ENCODE peak calls at places on chromosomes 2 and 18, in six cellular contexts. One of them, this sample, is unnamed.

GRCh38 chr2:112642961-112643360 is 2.8 kb upstream of the SLC20A1 start:
- DNase-seq in activated CD8-positive, alpha-beta T cell treated with anti-CD3 and anti-CD28 coated beads, Interleukin-2, amount 10 ng/mL, durations not matched to agents 7 days and 5 days: no peak
- DNase-seq in CD4-positive, CD25-positive, alpha-beta regulatory T cell: no peak
- DNase-seq in left colon: no peak
- DNase-seq in KBM-7: no peak
- DNase-seq in activated naive CD8-positive, alpha-beta T cell treated with anti-CD3 and anti-CD28 coated beads, Interleukin-2, amount 50 U/mL, for 24 hours: no peak
- DNase-seq in this sample: no peak

GRCh38 chr2:168848220-168848619 is 42.0 kb downstream of the SPC25 start:
- DNase-seq in activated CD8-positive, alpha-beta T cell treated with anti-CD3 and anti-CD28 coated beads, Interleukin-2, amount 10 ng/mL, durations not matched to agents 7 days and 5 days: no peak
- DNase-seq in CD4-positive, CD25-positive, alpha-beta regulatory T cell: no peak
- DNase-seq in left colon: no peak
- DNase-seq in KBM-7: no peak
- DNase-seq in activated naive CD8-positive, alpha-beta T cell treated with anti-CD3 and anti-CD28 coated beads, Interleukin-2, amount 50 U/mL, for 24 hours: no peak
- DNase-seq in this sample: peak

GRCh38 chr2:120741514-120742448 is 6.1 kb downstream of the GLI2 start:
- DNase-seq in activated CD8-positive, alpha-beta T cell treated with anti-CD3 and anti-CD28 coated beads, Interleukin-2, amount 10 ng/mL, durations not matched to agents 7 days and 5 days: no peak
- DNase-seq in CD4-positive, CD25-positive, alpha-beta regulatory T cell: no peak
- DNase-seq in left colon: no peak
- DNase-seq in KBM-7: no peak
- DNase-seq in activated naive CD8-positive, alpha-beta T cell treated with anti-CD3 and anti-CD28 coated beads, Interleukin-2, amount 50 U/mL, for 24 hours: no peak
- DNase-seq in this sample: no peak

GRCh38 chr2:28291811-28292455 is 100.7 kb upstream of the FOSL2 start:
- DNase-seq in activated CD8-positive, alpha-beta T cell treated with anti-CD3 and anti-CD28 coated beads, Interleukin-2, amount 10 ng/mL, durations not matched to agents 7 days and 5 days: no peak
- DNase-seq in CD4-positive, CD25-positive, alpha-beta regulatory T cell: no peak
- DNase-seq in left colon: no peak
- DNase-seq in KBM-7: no peak
- DNase-seq in activated naive CD8-positive, alpha-beta T cell treated with anti-CD3 and anti-CD28 coated beads, Interleukin-2, amount 50 U/mL, for 24 hours: no peak
- DNase-seq in this sample: no peak

GRCh38 chr2:9336534-9337354 is 86.6 kb downstream of the ITGB1BP1 start:
- DNase-seq in activated CD8-positive, alpha-beta T cell treated with anti-CD3 and anti-CD28 coated beads, Interleukin-2, amount 10 ng/mL, durations not matched to agents 7 days and 5 days: no peak
- DNase-seq in CD4-positive, CD25-positive, alpha-beta regulatory T cell: no peak
- DNase-seq in left colon: peak
- DNase-seq in KBM-7: no peak
- DNase-seq in activated naive CD8-positive, alpha-beta T cell treated with anti-CD3 and anti-CD28 coated beads, Interleukin-2, amount 50 U/mL, for 24 hours: no peak
- DNase-seq in this sample: peak

GRCh38 chr2:235149736-235150135 is 197.9 kb downstream of the SH3BP4 start:
- DNase-seq in activated CD8-positive, alpha-beta T cell treated with anti-CD3 and anti-CD28 coated beads, Interleukin-2, amount 10 ng/mL, durations not matched to agents 7 days and 5 days: no peak
- DNase-seq in CD4-positive, CD25-positive, alpha-beta regulatory T cell: no peak
- DNase-seq in left colon: peak
- DNase-seq in KBM-7: no peak
- DNase-seq in activated naive CD8-positive, alpha-beta T cell treated with anti-CD3 and anti-CD28 coated beads, Interleukin-2, amount 50 U/mL, for 24 hours: no peak
- DNase-seq in this sample: no peak

GRCh38 chr2:115163572-115163971 is 721.1 kb downstream of the DPP10 start:
- DNase-seq in activated CD8-positive, alpha-beta T cell treated with anti-CD3 and anti-CD28 coated beads, Interleukin-2, amount 10 ng/mL, durations not matched to agents 7 days and 5 days: no peak
- DNase-seq in CD4-positive, CD25-positive, alpha-beta regulatory T cell: no peak
- DNase-seq in left colon: no peak
- DNase-seq in KBM-7: no peak
- DNase-seq in activated naive CD8-positive, alpha-beta T cell treated with anti-CD3 and anti-CD28 coated beads, Interleukin-2, amount 50 U/mL, for 24 hours: no peak
- DNase-seq in this sample: no peak

GRCh38 chr2:67783026-67783425 is 279.8 kb downstream of the C1D start:
- DNase-seq in activated CD8-positive, alpha-beta T cell treated with anti-CD3 and anti-CD28 coated beads, Interleukin-2, amount 10 ng/mL, durations not matched to agents 7 days and 5 days: no peak
- DNase-seq in CD4-positive, CD25-positive, alpha-beta regulatory T cell: no peak
- DNase-seq in left colon: no peak
- DNase-seq in KBM-7: no peak
- DNase-seq in activated naive CD8-positive, alpha-beta T cell treated with anti-CD3 and anti-CD28 coated beads, Interleukin-2, amount 50 U/mL, for 24 hours: no peak
- DNase-seq in this sample: no peak

GRCh38 chr2:120722211-120722602 is 13.5 kb upstream of the GLI2 start:
- DNase-seq in activated CD8-positive, alpha-beta T cell treated with anti-CD3 and anti-CD28 coated beads, Interleukin-2, amount 10 ng/mL, durations not matched to agents 7 days and 5 days: no peak
- DNase-seq in CD4-positive, CD25-positive, alpha-beta regulatory T cell: no peak
- DNase-seq in left colon: no peak
- DNase-seq in KBM-7: no peak
- DNase-seq in activated naive CD8-positive, alpha-beta T cell treated with anti-CD3 and anti-CD28 coated beads, Interleukin-2, amount 50 U/mL, for 24 hours: no peak
- DNase-seq in this sample: no peak

GRCh38 chr2:186515376-186515775 is 29.3 kb downstream of the ZC3H15 start:
- DNase-seq in activated CD8-positive, alpha-beta T cell treated with anti-CD3 and anti-CD28 coated beads, Interleukin-2, amount 10 ng/mL, durations not matched to agents 7 days and 5 days: no peak
- DNase-seq in CD4-positive, CD25-positive, alpha-beta regulatory T cell: no peak
- DNase-seq in left colon: no peak
- DNase-seq in KBM-7: no peak
- DNase-seq in activated naive CD8-positive, alpha-beta T cell treated with anti-CD3 and anti-CD28 coated beads, Interleukin-2, amount 50 U/mL, for 24 hours: no peak
- DNase-seq in this sample: no peak

GRCh38 chr2:48144777-48145176 is 238.5 kb upstream of the FBXO11 start:
- DNase-seq in activated CD8-positive, alpha-beta T cell treated with anti-CD3 and anti-CD28 coated beads, Interleukin-2, amount 10 ng/mL, durations not matched to agents 7 days and 5 days: peak
- DNase-seq in CD4-positive, CD25-positive, alpha-beta regulatory T cell: peak
- DNase-seq in left colon: no peak
- DNase-seq in KBM-7: no peak
- DNase-seq in activated naive CD8-positive, alpha-beta T cell treated with anti-CD3 and anti-CD28 coated beads, Interleukin-2, amount 50 U/mL, for 24 hours: no peak
- DNase-seq in this sample: no peak

GRCh38 chr18:12861637-12862036 is 22.4 kb downstream of the PTPN2 start:
- DNase-seq in activated CD8-positive, alpha-beta T cell treated with anti-CD3 and anti-CD28 coated beads, Interleukin-2, amount 10 ng/mL, durations not matched to agents 7 days and 5 days: no peak
- DNase-seq in CD4-positive, CD25-positive, alpha-beta regulatory T cell: no peak
- DNase-seq in left colon: no peak
- DNase-seq in KBM-7: no peak
- DNase-seq in activated naive CD8-positive, alpha-beta T cell treated with anti-CD3 and anti-CD28 coated beads, Interleukin-2, amount 50 U/mL, for 24 hours: no peak
- DNase-seq in this sample: no peak

GRCh38 chr2:45469314-45470099 is 141.6 kb downstream of the SRBD1 start:
- DNase-seq in activated CD8-positive, alpha-beta T cell treated with anti-CD3 and anti-CD28 coated beads, Interleukin-2, amount 10 ng/mL, durations not matched to agents 7 days and 5 days: no peak
- DNase-seq in CD4-positive, CD25-positive, alpha-beta regulatory T cell: no peak
- DNase-seq in left colon: no peak
- DNase-seq in KBM-7: no peak
- DNase-seq in activated naive CD8-positive, alpha-beta T cell treated with anti-CD3 and anti-CD28 coated beads, Interleukin-2, amount 50 U/mL, for 24 hours: no peak
- DNase-seq in this sample: no peak

GRCh38 chr2:121196849-121197155 is 88.2 kb downstream of the TFCP2L1 start:
- DNase-seq in activated CD8-positive, alpha-beta T cell treated with anti-CD3 and anti-CD28 coated beads, Interleukin-2, amount 10 ng/mL, durations not matched to agents 7 days and 5 days: no peak
- DNase-seq in CD4-positive, CD25-positive, alpha-beta regulatory T cell: no peak
- DNase-seq in left colon: no peak
- DNase-seq in KBM-7: no peak
- DNase-seq in activated naive CD8-positive, alpha-beta T cell treated with anti-CD3 and anti-CD28 coated beads, Interleukin-2, amount 50 U/mL, for 24 hours: no peak
- DNase-seq in this sample: no peak

GRCh38 chr2:234580686-234581085 is 83.8 kb upstream of the ARL4C start:
- DNase-seq in activated CD8-positive, alpha-beta T cell treated with anti-CD3 and anti-CD28 coated beads, Interleukin-2, amount 10 ng/mL, durations not matched to agents 7 days and 5 days: no peak
- DNase-seq in CD4-positive, CD25-positive, alpha-beta regulatory T cell: no peak
- DNase-seq in left colon: no peak
- DNase-seq in KBM-7: no peak
- DNase-seq in activated naive CD8-positive, alpha-beta T cell treated with anti-CD3 and anti-CD28 coated beads, Interleukin-2, amount 50 U/mL, for 24 hours: no peak
- DNase-seq in this sample: no peak

GRCh38 chr18:51458861-51459260 is 261.4 kb upstream of the MEX3C start:
- DNase-seq in activated CD8-positive, alpha-beta T cell treated with anti-CD3 and anti-CD28 coated beads, Interleukin-2, amount 10 ng/mL, durations not matched to agents 7 days and 5 days: no peak
- DNase-seq in CD4-positive, CD25-positive, alpha-beta regulatory T cell: no peak
- DNase-seq in left colon: no peak
- DNase-seq in KBM-7: no peak
- DNase-seq in activated naive CD8-positive, alpha-beta T cell treated with anti-CD3 and anti-CD28 coated beads, Interleukin-2, amount 50 U/mL, for 24 hours: no peak
- DNase-seq in this sample: no peak

GRCh38 chr2:217065695-217066405 is 206.0 kb upstream of the TNP1 start:
- DNase-seq in activated CD8-positive, alpha-beta T cell treated with anti-CD3 and anti-CD28 coated beads, Interleukin-2, amount 10 ng/mL, durations not matched to agents 7 days and 5 days: no peak
- DNase-seq in CD4-positive, CD25-positive, alpha-beta regulatory T cell: no peak
- DNase-seq in left colon: no peak
- DNase-seq in KBM-7: no peak
- DNase-seq in activated naive CD8-positive, alpha-beta T cell treated with anti-CD3 and anti-CD28 coated beads, Interleukin-2, amount 50 U/mL, for 24 hours: no peak
- DNase-seq in this sample: no peak

GRCh38 chr2:189854152-189854551 is 69.9 kb downstream of the PMS1 start:
- DNase-seq in activated CD8-positive, alpha-beta T cell treated with anti-CD3 and anti-CD28 coated beads, Interleukin-2, amount 10 ng/mL, durations not matched to agents 7 days and 5 days: no peak
- DNase-seq in CD4-positive, CD25-positive, alpha-beta regulatory T cell: no peak
- DNase-seq in left colon: no peak
- DNase-seq in KBM-7: no peak
- DNase-seq in activated naive CD8-positive, alpha-beta T cell treated with anti-CD3 and anti-CD28 coated beads, Interleukin-2, amount 50 U/mL, for 24 hours: no peak
- DNase-seq in this sample: no peak

GRCh38 chr2:164430166-164430783 is 191.0 kb downstream of the GRB14 start:
- DNase-seq in activated CD8-positive, alpha-beta T cell treated with anti-CD3 and anti-CD28 coated beads, Interleukin-2, amount 10 ng/mL, durations not matched to agents 7 days and 5 days: no peak
- DNase-seq in CD4-positive, CD25-positive, alpha-beta regulatory T cell: peak
- DNase-seq in left colon: no peak
- DNase-seq in KBM-7: peak
- DNase-seq in activated naive CD8-positive, alpha-beta T cell treated with anti-CD3 and anti-CD28 coated beads, Interleukin-2, amount 50 U/mL, for 24 hours: no peak
- DNase-seq in this sample: no peak

GRCh38 chr18:10386956-10387355 is 67.5 kb upstream of the APCDD1 start:
- DNase-seq in activated CD8-positive, alpha-beta T cell treated with anti-CD3 and anti-CD28 coated beads, Interleukin-2, amount 10 ng/mL, durations not matched to agents 7 days and 5 days: no peak
- DNase-seq in CD4-positive, CD25-positive, alpha-beta regulatory T cell: no peak
- DNase-seq in left colon: no peak
- DNase-seq in KBM-7: no peak
- DNase-seq in activated naive CD8-positive, alpha-beta T cell treated with anti-CD3 and anti-CD28 coated beads, Interleukin-2, amount 50 U/mL, for 24 hours: no peak
- DNase-seq in this sample: no peak

GRCh38 chr2:78993518-78994148 is 31.9 kb upstream of the REG3G start:
- DNase-seq in activated CD8-positive, alpha-beta T cell treated with anti-CD3 and anti-CD28 coated beads, Interleukin-2, amount 10 ng/mL, durations not matched to agents 7 days and 5 days: no peak
- DNase-seq in CD4-positive, CD25-positive, alpha-beta regulatory T cell: no peak
- DNase-seq in left colon: no peak
- DNase-seq in KBM-7: no peak
- DNase-seq in activated naive CD8-positive, alpha-beta T cell treated with anti-CD3 and anti-CD28 coated beads, Interleukin-2, amount 50 U/mL, for 24 hours: no peak
- DNase-seq in this sample: no peak

GRCh38 chr2:38178556-38179419 is 102.8 kb upstream of the CYP1B1 start:
- DNase-seq in activated CD8-positive, alpha-beta T cell treated with anti-CD3 and anti-CD28 coated beads, Interleukin-2, amount 10 ng/mL, durations not matched to agents 7 days and 5 days: no peak
- DNase-seq in CD4-positive, CD25-positive, alpha-beta regulatory T cell: no peak
- DNase-seq in left colon: no peak
- DNase-seq in KBM-7: peak
- DNase-seq in activated naive CD8-positive, alpha-beta T cell treated with anti-CD3 and anti-CD28 coated beads, Interleukin-2, amount 50 U/mL, for 24 hours: no peak
- DNase-seq in this sample: no peak

GRCh38 chr2:240643811-240644150 is 18.5 kb downstream of the GPR35 start:
- DNase-seq in activated CD8-positive, alpha-beta T cell treated with anti-CD3 and anti-CD28 coated beads, Interleukin-2, amount 10 ng/mL, durations not matched to agents 7 days and 5 days: peak
- DNase-seq in CD4-positive, CD25-positive, alpha-beta regulatory T cell: no peak
- DNase-seq in left colon: no peak
- DNase-seq in KBM-7: no peak
- DNase-seq in activated naive CD8-positive, alpha-beta T cell treated with anti-CD3 and anti-CD28 coated beads, Interleukin-2, amount 50 U/mL, for 24 hours: no peak
- DNase-seq in this sample: no peak

GRCh38 chr2:124482551-124482950 is 457.5 kb downstream of the CNTNAP5 start:
- DNase-seq in activated CD8-positive, alpha-beta T cell treated with anti-CD3 and anti-CD28 coated beads, Interleukin-2, amount 10 ng/mL, durations not matched to agents 7 days and 5 days: no peak
- DNase-seq in CD4-positive, CD25-positive, alpha-beta regulatory T cell: no peak
- DNase-seq in left colon: no peak
- DNase-seq in KBM-7: no peak
- DNase-seq in activated naive CD8-positive, alpha-beta T cell treated with anti-CD3 and anti-CD28 coated beads, Interleukin-2, amount 50 U/mL, for 24 hours: no peak
- DNase-seq in this sample: no peak

GRCh38 chr18:46148810-46149209 is 44.6 kb downstream of the HAUS1 start:
- DNase-seq in activated CD8-positive, alpha-beta T cell treated with anti-CD3 and anti-CD28 coated beads, Interleukin-2, amount 10 ng/mL, durations not matched to agents 7 days and 5 days: peak
- DNase-seq in CD4-positive, CD25-positive, alpha-beta regulatory T cell: peak
- DNase-seq in left colon: no peak
- DNase-seq in KBM-7: peak
- DNase-seq in activated naive CD8-positive, alpha-beta T cell treated with anti-CD3 and anti-CD28 coated beads, Interleukin-2, amount 50 U/mL, for 24 hours: peak
- DNase-seq in this sample: peak

GRCh38 chr2:26696352-26696816 is 3.9 kb downstream of the KCNK3 start:
- DNase-seq in activated CD8-positive, alpha-beta T cell treated with anti-CD3 and anti-CD28 coated beads, Interleukin-2, amount 10 ng/mL, durations not matched to agents 7 days and 5 days: no peak
- DNase-seq in CD4-positive, CD25-positive, alpha-beta regulatory T cell: no peak
- DNase-seq in left colon: no peak
- DNase-seq in KBM-7: no peak
- DNase-seq in activated naive CD8-positive, alpha-beta T cell treated with anti-CD3 and anti-CD28 coated beads, Interleukin-2, amount 50 U/mL, for 24 hours: no peak
- DNase-seq in this sample: no peak

GRCh38 chr18:73121207-73121606 is 253.4 kb upstream of the NETO1 start:
- DNase-seq in activated CD8-positive, alpha-beta T cell treated with anti-CD3 and anti-CD28 coated beads, Interleukin-2, amount 10 ng/mL, durations not matched to agents 7 days and 5 days: no peak
- DNase-seq in CD4-positive, CD25-positive, alpha-beta regulatory T cell: no peak
- DNase-seq in left colon: no peak
- DNase-seq in KBM-7: no peak
- DNase-seq in activated naive CD8-positive, alpha-beta T cell treated with anti-CD3 and anti-CD28 coated beads, Interleukin-2, amount 50 U/mL, for 24 hours: no peak
- DNase-seq in this sample: no peak

GRCh38 chr2:179853108-179853507 is 8.3 kb downstream of the ZNF385B start:
- DNase-seq in activated CD8-positive, alpha-beta T cell treated with anti-CD3 and anti-CD28 coated beads, Interleukin-2, amount 10 ng/mL, durations not matched to agents 7 days and 5 days: no peak
- DNase-seq in CD4-positive, CD25-positive, alpha-beta regulatory T cell: no peak
- DNase-seq in left colon: no peak
- DNase-seq in KBM-7: no peak
- DNase-seq in activated naive CD8-positive, alpha-beta T cell treated with anti-CD3 and anti-CD28 coated beads, Interleukin-2, amount 50 U/mL, for 24 hours: no peak
- DNase-seq in this sample: no peak

GRCh38 chr2:150282821-150283309 is 204.6 kb downstream of the RND3 start:
- DNase-seq in activated CD8-positive, alpha-beta T cell treated with anti-CD3 and anti-CD28 coated beads, Interleukin-2, amount 10 ng/mL, durations not matched to agents 7 days and 5 days: no peak
- DNase-seq in CD4-positive, CD25-positive, alpha-beta regulatory T cell: no peak
- DNase-seq in left colon: no peak
- DNase-seq in KBM-7: no peak
- DNase-seq in activated naive CD8-positive, alpha-beta T cell treated with anti-CD3 and anti-CD28 coated beads, Interleukin-2, amount 50 U/mL, for 24 hours: no peak
- DNase-seq in this sample: no peak

GRCh38 chr18:51236225-51236624 is 38.7 kb upstream of the MEX3C start:
- DNase-seq in activated CD8-positive, alpha-beta T cell treated with anti-CD3 and anti-CD28 coated beads, Interleukin-2, amount 10 ng/mL, durations not matched to agents 7 days and 5 days: no peak
- DNase-seq in CD4-positive, CD25-positive, alpha-beta regulatory T cell: no peak
- DNase-seq in left colon: no peak
- DNase-seq in KBM-7: no peak
- DNase-seq in activated naive CD8-positive, alpha-beta T cell treated with anti-CD3 and anti-CD28 coated beads, Interleukin-2, amount 50 U/mL, for 24 hours: no peak
- DNase-seq in this sample: no peak

GRCh38 chr2:238483656-238484055 is 56.9 kb downstream of the ASB1 start:
- DNase-seq in activated CD8-positive, alpha-beta T cell treated with anti-CD3 and anti-CD28 coated beads, Interleukin-2, amount 10 ng/mL, durations not matched to agents 7 days and 5 days: no peak
- DNase-seq in CD4-positive, CD25-positive, alpha-beta regulatory T cell: no peak
- DNase-seq in left colon: no peak
- DNase-seq in KBM-7: no peak
- DNase-seq in activated naive CD8-positive, alpha-beta T cell treated with anti-CD3 and anti-CD28 coated beads, Interleukin-2, amount 50 U/mL, for 24 hours: no peak
- DNase-seq in this sample: no peak

GRCh38 chr2:226618875-226619605 is 180.6 kb downstream of the IRS1 start:
- DNase-seq in activated CD8-positive, alpha-beta T cell treated with anti-CD3 and anti-CD28 coated beads, Interleukin-2, amount 10 ng/mL, durations not matched to agents 7 days and 5 days: no peak
- DNase-seq in CD4-positive, CD25-positive, alpha-beta regulatory T cell: no peak
- DNase-seq in left colon: no peak
- DNase-seq in KBM-7: no peak
- DNase-seq in activated naive CD8-positive, alpha-beta T cell treated with anti-CD3 and anti-CD28 coated beads, Interleukin-2, amount 50 U/mL, for 24 hours: no peak
- DNase-seq in this sample: no peak

This sample was measured in NCI-H1048.